ENCODE peak calls at places on chromosomes 7 and 10, in nine cellular contexts. I is left cardiac atrium; W is HAP-1; O is epithelial cell of esophagus; S is B cell; H is mesendoderm; L is stimulated activated naive CD8-positive, alpha-beta T cell treated with anti-CD3 and anti-CD28 coated beads, Interleukin-15, Interleukin-2, amounts not matched to agents 100 U/mL and 50 U/mL, for 24 hours; K is colonic mucosa; D is CD8-positive, alpha-beta memory T cell. B is an unnamed sample.

GRCh38 chr7:131298608-131298992 is 29.1 kb upstream of the MKLN1 start:
- DNase-seq in I (no peak), W (no peak), O (no peak), S (no peak), H (no peak), L (no peak), K (no peak), D (no peak), B (no peak)

GRCh38 chr10:63103971-63104409 is 29.1 kb upstream of the NRBF2 start:
- DNase-seq in I (no peak), W (no peak), O (no peak), S (no peak), H (peak), L (peak), K (no peak), D (no peak), B (no peak)

GRCh38 chr10:98202378-98202777 is 65.6 kb downstream of the LOXL4 start:
- DNase-seq in I (no peak), W (no peak), O (no peak), S (no peak), H (no peak), L (no peak), K (no peak), D (no peak), B (no peak)

GRCh38 chr10:80487791-80488538 is 33.9 kb downstream of the TSPAN14 start:
- DNase-seq in I (no peak), W (no peak), O (no peak), S (no peak), H (no peak), L (peak), K (no peak), D (peak), B (no peak)

GRCh38 chr7:129611246-129612111 is at the start of gene NRF1:
- DNase-seq in I (peak), W (peak), O (peak), S (peak), H (peak), L (peak), K (peak), D (peak), B (peak)

GRCh38 chr10:21359202-21359601 is 166.3 kb downstream of the SKIDA1 start:
- DNase-seq in I (no peak), W (no peak), O (no peak), S (no peak), H (no peak), L (no peak), K (no peak), D (no peak), B (no peak)

GRCh38 chr7:97004931-97005763 is at the start of gene DLX6:
- DNase-seq in I (peak), W (peak), O (peak), S (no peak), H (peak), L (peak), K (peak), D (no peak), B (peak)

GRCh38 chr7:106793015-106793651 is 71.9 kb upstream of the PIK3CG start:
- DNase-seq in I (no peak), W (peak), O (peak), S (peak), H (peak), L (peak), K (no peak), D (peak), B (peak)

GRCh38 chr10:87750817-87751216 is 67.2 kb downstream of the ATAD1 start:
- DNase-seq in I (no peak), W (no peak), O (no peak), S (no peak), H (no peak), L (no peak), K (no peak), D (no peak), B (no peak)

GRCh38 chr10:69416695-69417094 is at the start of gene TACR2:
- DNase-seq in I (no peak), W (no peak), O (no peak), S (no peak), H (no peak), L (no peak), K (no peak), D (no peak), B (no peak)

GRCh38 chr7:67788689-67789088 is 792.1 kb downstream of the TYW1 start:
- DNase-seq in I (no peak), W (no peak), O (no peak), S (no peak), H (no peak), L (no peak), K (no peak), D (no peak), B (peak)

GRCh38 chr10:17758200-17758599 is 6.2 kb downstream of the TMEM236 start:
- DNase-seq in I (no peak), W (no peak), O (no peak), S (no peak), H (no peak), L (no peak), K (no peak), D (no peak), B (no peak)

GRCh38 chr7:21028186-21028989 is 241.7 kb upstream of the SP8 start:
- DNase-seq in I (no peak), W (peak), O (peak), S (no peak), H (peak), L (no peak), K (peak), D (no peak), B (no peak)

GRCh38 chr7:45160374-45160773 is 2.8 kb downstream of the RAMP3 start:
- DNase-seq in I (no peak), W (no peak), O (no peak), S (no peak), H (no peak), L (no peak), K (no peak), D (no peak), B (peak)

GRCh38 chr7:100034871-100035510 is 14.6 kb upstream of the ZSCAN21 start:
- DNase-seq in I (no peak), W (no peak), O (peak), S (no peak), H (no peak), L (no peak), K (no peak), D (no peak), B (no peak)

GRCh38 chr10:103105462-103105861 is 87.6 kb downstream of the NT5C2 start:
- DNase-seq in I (no peak), W (no peak), O (no peak), S (no peak), H (no peak), L (no peak), K (no peak), D (no peak), B (no peak)

GRCh38 chr10:114042895-114043531 is 653 bp upstream of the ADRB1 start:
- DNase-seq in I (peak), W (peak), O (peak), S (peak), H (peak), L (peak), K (no peak), D (peak), B (peak)

GRCh38 chr10:75408911-75409885 is 7.6 kb upstream of the ZNF503 start:
- DNase-seq in I (peak), W (peak), O (peak), S (no peak), H (peak), L (peak), K (peak), D (no peak), B (peak)

GRCh38 chr7:135678612-135679575 is 16.6 kb downstream of the STMP1 start:
- DNase-seq in I (no peak), W (no peak), O (peak), S (no peak), H (no peak), L (no peak), K (no peak), D (no peak), B (no peak)

GRCh38 chr7:30922596-30922995 is 10.9 kb downstream of the AQP1 start:
- DNase-seq in I (peak), W (no peak), O (no peak), S (no peak), H (no peak), L (no peak), K (peak), D (no peak), B (peak)

GRCh38 chr7:137998250-137998649 is 3.6 kb downstream of the CREB3L2 start:
- DNase-seq in I (no peak), W (no peak), O (peak), S (no peak), H (no peak), L (no peak), K (no peak), D (no peak), B (no peak)

GRCh38 chr7:101823596-101823995 is 6.2 kb downstream of the CUX1 start:
- DNase-seq in I (no peak), W (no peak), O (peak), S (no peak), H (no peak), L (no peak), K (no peak), D (no peak), B (no peak)

GRCh38 chr7:139958599-139959380 is 104.0 kb downstream of the PARP12 start:
- DNase-seq in I (no peak), W (no peak), O (no peak), S (no peak), H (no peak), L (no peak), K (no peak), D (no peak), B (no peak)

GRCh38 chr7:90119178-90119971 is 34.9 kb upstream of the STEAP1 start:
- DNase-seq in I (peak), W (no peak), O (no peak), S (peak), H (peak), L (peak), K (peak), D (peak), B (peak)

GRCh38 chr7:2510909-2511768 is 8.4 kb upstream of the LFNG start:
- DNase-seq in I (peak), W (no peak), O (no peak), S (peak), H (no peak), L (peak), K (peak), D (peak), B (no peak)

GRCh38 chr10:110750931-110751330 is 106.8 kb downstream of the RBM20 start:
- DNase-seq in I (no peak), W (no peak), O (no peak), S (no peak), H (no peak), L (no peak), K (no peak), D (peak), B (no peak)

GRCh38 chr7:93315896-93316295 is 83.7 kb downstream of the VPS50 start:
- DNase-seq in I (no peak), W (no peak), O (no peak), S (no peak), H (no peak), L (no peak), K (no peak), D (no peak), B (no peak)

GRCh38 chr10:23191764-23192395 is at the start of gene PTF1A:
- DNase-seq in I (no peak), W (no peak), O (no peak), S (no peak), H (no peak), L (no peak), K (no peak), D (no peak), B (peak)